ENCODE peak calls at places on chromosomes 13 and 19, in six cellular contexts. M is esophagus squamous epithelium; N is cardiac muscle cell; P is esophagus muscularis mucosa; G is CD8-positive, alpha-beta T cell; S is psoas muscle. Y is an unnamed sample. For H3K27me3, the result is how much of the 10 kb centered on the place peaks cover.

GRCh38 chr19:8515317-8515716 is 1.4 kb upstream of the ZNF414 start:
- DNase-seq in M (no peak), N (no peak), P (no peak), G (peak), S (no peak), Y (no peak)

GRCh38 chr13:73961181-73961580 is 173.0 kb downstream of the KLF12 start:
- DNase-seq in M (no peak), N (no peak), P (no peak), G (no peak), S (no peak), Y (no peak)

GRCh38 chr13:70034280-70034679 is 73.3 kb upstream of the ATXN8OS start:
- DNase-seq in M (no peak), N (no peak), P (no peak), G (no peak), S (no peak), Y (no peak)

GRCh38 chr13:30872195-30872594 is 33.9 kb upstream of the MEDAG start:
- DNase-seq in M (no peak), N (no peak), P (no peak), G (no peak), S (no peak), Y (no peak)

GRCh38 chr19:12721656-12722565 is 1.8 kb downstream of the TNPO2 start:
- DNase-seq in M (no peak), N (peak), P (peak), G (peak), S (peak), Y (peak)

GRCh38 chr13:98775386-98775785 is 22.9 kb upstream of the SLC15A1 start:
- DNase-seq in M (no peak), N (no peak), P (no peak), G (no peak), S (no peak), Y (no peak)

GRCh38 chr13:94268661-94269060 is 210.8 kb downstream of the DCT start:
- DNase-seq in M (no peak), N (no peak), P (no peak), G (no peak), S (no peak), Y (no peak)

GRCh38 chr13:24692541-24692940 is 12.3 kb downstream of the ATP12A start:
- DNase-seq in M (no peak), N (no peak), P (no peak), G (no peak), S (peak), Y (no peak)

GRCh38 chr13:38366954-38367645 is 17.4 kb downstream of the UFM1 start:
- DNase-seq in M (no peak), N (no peak), P (no peak), G (no peak), S (no peak), Y (no peak)

GRCh38 chr19:13899393-13899792 is 6.5 kb downstream of the BRME1 start:
- DNase-seq in M (no peak), N (no peak), P (no peak), G (no peak), S (no peak), Y (no peak)

GRCh38 chr19:48999481-49000325 is 6.0 kb downstream of the RUVBL2 start:
- DNase-seq in M (no peak), N (peak), P (no peak), G (peak), S (peak), Y (peak)

GRCh38 chr19:11382898-11383705 is 1.0 kb downstream of the EPOR start:
- DNase-seq in M (no peak), N (peak), P (no peak), G (peak), S (peak), Y (peak)

GRCh38 chr19:29866011-29866410 is 54.2 kb downstream of the CCNE1 start:
- DNase-seq in M (no peak), N (no peak), P (no peak), G (no peak), S (no peak), Y (no peak)

GRCh38 chr19:14114854-14115253 is 2.7 kb downstream of the PRKACA start:
- DNase-seq in M (no peak), N (peak), P (no peak), G (peak), S (peak), Y (peak)

GRCh38 chr19:7973883-7974282 is 30.4 kb upstream of the TIMM44 start:
- DNase-seq in M (no peak), N (no peak), P (no peak), G (no peak), S (peak), Y (no peak)

GRCh38 chr13:100550433-100550832 is 38.2 kb downstream of the GGACT start:
- DNase-seq in M (no peak), N (no peak), P (no peak), G (no peak), S (peak), Y (no peak)

GRCh38 chr19:55457683-55458457 is 3.6 kb downstream of the ISOC2 start:
- DNase-seq in M (no peak), N (no peak), P (no peak), G (no peak), S (no peak), Y (no peak)

GRCh38 chr13:99974939-99975561 is 3.5 kb upstream of the ZIC5 start:
- DNase-seq in M (no peak), N (peak), P (no peak), G (no peak), S (no peak), Y (no peak)

GRCh38 chr19:36972594-36972993 is 56.5 kb downstream of the ZNF568 start:
- DNase-seq in M (no peak), N (no peak), P (no peak), G (peak), S (no peak), Y (no peak)

GRCh38 chr13:110382229-110382628 is 75.1 kb downstream of the COL4A2 start:
- DNase-seq in M (no peak), N (no peak), P (no peak), G (no peak), S (no peak), Y (no peak)

GRCh38 chr19:5914358-5914774 is 312 bp downstream of the CAPS start:
- DNase-seq in M (no peak), N (no peak), P (no peak), G (no peak), S (no peak), Y (no peak)

GRCh38 chr19:17103177-17103576 is 27.6 kb downstream of the MYO9B start:
- DNase-seq in M (no peak), N (no peak), P (no peak), G (peak), S (no peak), Y (no peak)

GRCh38 chr13:93151277-93151676 is 75.3 kb upstream of the GPC6 start:
- DNase-seq in M (no peak), N (no peak), P (no peak), G (no peak), S (no peak), Y (no peak)

GRCh38 chr13:46170268-46170667 is 11.7 kb downstream of the LCP1 start:
- DNase-seq in M (no peak), N (peak), P (no peak), G (no peak), S (no peak), Y (peak)
- H3K4me3 ChIP-seq in M (no peak), N (no peak), P (no peak), G (peak), S (no peak), Y (peak)

DNA sequence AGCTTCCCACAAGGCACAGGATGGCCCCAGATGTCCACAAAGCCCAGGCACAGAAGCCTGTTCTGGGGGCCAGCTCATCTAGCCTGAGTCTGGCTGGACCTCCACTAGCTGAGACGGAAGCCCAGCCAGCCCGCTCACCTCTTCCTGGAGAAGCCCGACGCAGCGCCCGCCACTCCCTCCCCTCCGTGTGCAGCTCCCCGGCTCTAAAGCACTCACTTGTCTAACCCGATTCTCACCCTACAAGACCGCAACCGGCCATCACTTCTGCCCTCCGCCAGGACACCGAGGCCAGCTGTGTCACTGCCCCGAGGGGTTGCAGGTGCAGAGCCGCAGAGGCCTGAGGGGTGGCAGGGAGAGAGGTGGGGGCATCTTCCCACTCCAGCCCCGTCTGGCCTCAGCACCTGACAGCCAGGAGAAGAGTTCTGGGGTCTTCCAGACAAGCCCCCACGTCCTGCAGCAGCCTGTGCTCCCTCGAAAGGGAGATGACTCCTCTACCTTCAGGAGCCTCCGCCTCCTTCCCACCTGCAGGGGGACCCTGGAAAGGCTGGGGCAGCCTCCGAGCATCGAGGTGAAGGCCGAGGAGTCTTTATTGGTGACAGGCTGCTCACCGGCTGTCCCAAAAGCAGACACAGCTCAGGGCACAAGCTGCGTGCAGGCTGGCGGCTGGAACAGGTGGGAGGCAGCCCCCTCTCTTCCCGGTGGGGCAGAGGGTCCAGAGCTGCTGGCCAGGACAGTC is 5.9 kb upstream of the DIRAS1 start:
- DNase-seq in M (no peak), N (peak), P (no peak), G (no peak), S (no peak), Y (no peak)
- H3K27me3 ChIP-seq in M (under half), N (under half), P (under half), G (under half), S (under half), Y (under half)

GRCh38 chr19:58395979-58396627 is 647 bp downstream of the RNF225 start:
- DNase-seq in M (no peak), N (no peak), P (no peak), G (no peak), S (no peak), Y (no peak)

GRCh38 chr19:58396691-58397532 is 1.5 kb downstream of the RNF225 start:
- DNase-seq in M (no peak), N (no peak), P (no peak), G (no peak), S (no peak), Y (no peak)

GRCh38 chr19:58394821-58395219 is 636 bp upstream of the RNF225 start:
- DNase-seq in M (no peak), N (no peak), P (no peak), G (no peak), S (no peak), Y (no peak)

GRCh38 chr19:58393725-58394033 is 1.8 kb upstream of the RNF225 start:
- DNase-seq in M (no peak), N (no peak), P (no peak), G (no peak), S (no peak), Y (no peak)

GRCh38 chr19:58395220-58395978 is at the start of gene RNF225:
- DNase-seq in M (no peak), N (no peak), P (no peak), G (no peak), S (no peak), Y (no peak)
- H3K4me3 ChIP-seq in M (peak), N (peak), P (no peak), G (no peak), S (peak), Y (no peak)

GRCh38 chr13:112067121-112067741 is at the start of gene SOX1:
- DNase-seq in M (no peak), N (peak), P (peak), G (no peak), S (no peak), Y (no peak)

GRCh38 chr13:112067871-112068305 is 939 bp downstream of the SOX1 start:
- DNase-seq in M (no peak), N (peak), P (peak), G (no peak), S (no peak), Y (no peak)

GRCh38 chr13:112069727-112070300 is 2.9 kb downstream of the SOX1 start:
- DNase-seq in M (no peak), N (no peak), P (peak), G (no peak), S (no peak), Y (no peak)

GRCh38 chr13:112069063-112069726 is 2.2 kb downstream of the SOX1 start:
- DNase-seq in M (no peak), N (no peak), P (peak), G (no peak), S (no peak), Y (no peak)

GRCh38 chr13:112068531-112069062 is 1.6 kb downstream of the SOX1 start:
- DNase-seq in M (no peak), N (no peak), P (peak), G (no peak), S (no peak), Y (no peak)
- H3K27me3 ChIP-seq in M (under half), N (half or more), P (under half), G (under half), S (half or more), Y (under half)

Y was measured in CD8-positive, alpha-beta memory T cell.